ENCODE peak calls at places on chromosomes 7 and 10, in ten cellular contexts. U, L, G, V, R, O, F, Q, I and W are unnamed samples.

GRCh38 chr10:103888113-103888841 is 29.7 kb downstream of the STN1 start:
- DNase-seq in U (peak; percentile 91), L (peak; percentile 54), G (no peak), V (peak; percentile 64), R (peak; percentile 59), O (peak; percentile 80), F (no peak), Q (peak; percentile 64), I (peak; percentile 90), W (peak; percentile 85)

GRCh38 chr10:22133640-22134624 is 83.9 kb downstream of the EBLN1 start:
- DNase-seq in U (no peak), L (no peak), G (no peak), V (no peak), R (no peak), O (no peak), F (no peak), Q (peak; percentile 21), I (no peak), W (no peak)

GRCh38 chr7:100679129-100679926 is 5.8 kb downstream of the GNB2 start:
- DNase-seq in U (no peak), L (no peak), G (no peak), V (no peak), R (no peak), O (peak; percentile 16), F (no peak), Q (no peak), I (peak; percentile 23), W (no peak)

GRCh38 chr10:72008096-72008933 is 44.1 kb downstream of the CHST3 start:
- DNase-seq in U (no peak), L (no peak), G (no peak), V (no peak), R (no peak), O (no peak), F (no peak), Q (no peak), I (no peak), W (no peak)

GRCh38 chr10:35172574-35172973 is 45.9 kb downstream of the CREM start:
- DNase-seq in U (peak; percentile 66), L (no peak), G (no peak), V (no peak), R (no peak), O (peak; percentile 60), F (no peak), Q (no peak), I (peak; percentile 34), W (no peak)

GRCh38 chr7:96212474-96212873 is 109.4 kb downstream of the SLC25A13 start:
- DNase-seq in U (no peak), L (no peak), G (no peak), V (no peak), R (no peak), O (no peak), F (no peak), Q (no peak), I (no peak), W (no peak)

GRCh38 chr7:72032934-72033333 is 379.2 kb downstream of the CALN1 start:
- DNase-seq in U (no peak), L (no peak), G (no peak), V (no peak), R (no peak), O (peak; percentile 74), F (no peak), Q (peak; percentile 35), I (no peak), W (no peak)

GRCh38 chr7:132806834-132807233 is 230.6 kb upstream of the PLXNA4 start:
- DNase-seq in U (no peak), L (no peak), G (no peak), V (no peak), R (no peak), O (no peak), F (no peak), Q (no peak), I (no peak), W (no peak)

GRCh38 chr7:91396-92158 is 100.8 kb upstream of the FAM20C start:
- DNase-seq in U (no peak), L (no peak), G (no peak), V (no peak), R (no peak), O (no peak), F (no peak), Q (no peak), I (no peak), W (no peak)

GRCh38 chr7:94251-94801 is 98.0 kb upstream of the FAM20C start:
- DNase-seq in U (no peak), L (no peak), G (no peak), V (no peak), R (no peak), O (no peak), F (no peak), Q (no peak), I (no peak), W (no peak)

GRCh38 chr7:95180-95862 is 97.0 kb upstream of the FAM20C start:
- DNase-seq in U (no peak), L (peak; percentile 74), G (no peak), V (no peak), R (no peak), O (no peak), F (no peak), Q (no peak), I (peak; percentile 73), W (no peak)

GRCh38 chr7:92159-92767 is 100.1 kb upstream of the FAM20C start:
- DNase-seq in U (no peak), L (no peak), G (no peak), V (no peak), R (no peak), O (no peak), F (peak; percentile 84), Q (no peak), I (no peak), W (no peak)

DNA sequence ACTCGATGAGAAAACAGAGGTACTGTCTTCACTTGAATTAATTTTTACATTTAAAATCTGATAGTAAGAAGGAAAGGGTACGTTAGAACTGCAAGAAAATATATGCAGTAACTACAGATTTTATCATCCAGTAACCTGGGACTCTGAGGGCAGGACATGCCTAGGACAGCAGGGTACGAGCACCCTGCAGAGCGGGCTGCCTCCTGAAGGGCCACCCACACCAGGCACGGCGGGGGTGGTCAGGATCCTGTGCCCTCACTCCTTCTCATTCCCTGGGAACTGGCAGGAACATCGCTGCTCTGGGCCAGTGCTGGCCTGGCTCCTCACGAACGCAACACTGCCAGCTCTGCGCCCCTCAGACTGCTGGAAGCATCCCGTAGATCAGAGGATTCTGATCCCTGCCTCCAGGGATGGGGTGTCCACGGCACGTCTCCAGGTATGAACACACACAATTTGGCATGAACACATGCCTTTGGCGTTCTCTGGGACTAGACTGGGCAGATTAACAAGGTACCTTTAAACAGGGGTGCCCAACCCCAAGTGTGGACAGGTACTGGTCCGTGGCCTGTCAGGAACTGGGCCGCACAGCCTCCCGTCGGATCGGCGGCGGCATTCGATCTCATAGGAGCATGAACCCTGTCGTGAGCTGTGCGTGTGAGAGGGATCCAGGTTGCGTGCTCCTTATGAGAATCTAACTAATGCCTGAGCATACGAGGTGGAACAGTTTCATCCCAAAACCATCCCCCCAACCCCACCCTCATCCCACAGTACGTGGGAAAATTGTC is 99.3 kb upstream of the FAM20C start:
- DNase-seq in U (no peak), L (no peak), G (no peak), V (no peak), R (no peak), O (no peak), F (no peak), Q (no peak), I (no peak), W (no peak)
- H3K4me1 ChIP-seq in U (peaks cover 18% of the 10 kb centered on the region), L (peaks cover 74% of the 10 kb centered on the region), G (peaks cover 21% of the 10 kb centered on the region), V (no peaks in the 10 kb centered on the region), R (no peaks in the 10 kb centered on the region), O (peaks cover 14% of the 10 kb centered on the region), F (peaks cover 41% of the 10 kb centered on the region), Q (peaks cover 28% of the 10 kb centered on the region), I (peaks cover 43% of the 10 kb centered on the region), W (no peaks in the 10 kb centered on the region)

GRCh38 chr10:100155936-100156335 is 29.9 kb downstream of the ERLIN1 start:
- DNase-seq in U (no peak), L (no peak), G (no peak), V (no peak), R (no peak), O (no peak), F (no peak), Q (no peak), I (no peak), W (no peak)
- H3K4me3 ChIP-seq in U (no peak overlapping the region), L (no peak overlapping the region), G (no peak overlapping the region), V (no peak overlapping the region), R (no peak overlapping the region), O (no peak overlapping the region), F (no peak overlapping the region), Q (no peak overlapping the region), I (no peak overlapping the region), W (no peak overlapping the region)

DNA sequence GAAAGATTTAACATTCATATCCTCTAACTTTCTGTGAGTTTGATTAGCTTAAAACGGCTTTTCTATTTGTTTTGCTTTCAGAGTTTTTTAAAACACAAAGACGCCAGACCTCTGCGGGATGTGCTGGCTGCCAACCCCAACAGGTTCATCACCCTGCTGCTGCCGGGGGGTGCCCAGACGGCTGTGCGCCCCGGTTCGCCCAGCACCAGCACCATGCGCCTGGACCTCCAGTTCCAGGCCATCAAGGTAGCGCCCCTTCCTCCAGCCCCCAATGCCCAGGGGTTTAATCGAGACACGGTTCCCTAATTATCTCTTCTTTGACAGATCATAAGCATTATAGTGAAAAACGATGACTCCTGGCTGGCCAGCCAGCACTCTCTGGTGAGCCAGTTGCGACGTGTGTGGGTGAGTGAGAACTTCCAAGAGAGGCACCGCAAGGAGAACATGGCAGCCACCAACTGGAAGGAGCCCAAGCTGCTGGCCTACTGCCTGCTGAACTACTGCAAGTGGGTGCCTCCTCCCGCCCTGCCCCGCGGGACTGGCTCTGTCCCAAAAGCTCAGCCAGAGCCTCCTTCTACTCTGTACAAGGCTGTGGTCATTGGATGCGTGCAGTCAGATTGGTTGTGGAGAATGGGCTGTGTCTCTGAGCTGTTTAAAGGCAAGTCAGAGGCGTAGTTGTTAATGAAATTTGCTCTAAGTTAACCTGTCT is 71.2 kb downstream of the TRRAP start:
- DNase-seq in U (peak; percentile 67), L (no peak), G (no peak), V (no peak), R (no peak), O (no peak), F (no peak), Q (peak; percentile 60), I (no peak), W (no peak)
- H3K27ac ChIP-seq in U (no peak overlapping the region), L (no peak overlapping the region), G (no peak overlapping the region), V (no peak overlapping the region), R (no peak overlapping the region), O (no peak overlapping the region), F (no peak overlapping the region), Q (no peak overlapping the region), I (no peak overlapping the region), W (no peak overlapping the region)

GRCh38 chr10:17006631-17007161 is 122.9 kb downstream of the CUBN start:
- DNase-seq in U (no peak), L (no peak), G (peak; percentile 50), V (no peak), R (no peak), O (peak; percentile 69), F (no peak), Q (peak; percentile 76), I (peak; percentile 36), W (no peak)

GRCh38 chr10:17003151-17003550 is 126.5 kb downstream of the CUBN start:
- DNase-seq in U (no peak), L (no peak), G (no peak), V (peak; percentile 80), R (peak; percentile 69), O (peak; percentile 42), F (no peak), Q (no peak), I (peak; percentile 93), W (no peak)

GRCh38 chr10:17005621-17006566 is 123.7 kb downstream of the CUBN start:
- DNase-seq in U (no peak), L (no peak), G (no peak), V (no peak), R (no peak), O (no peak), F (no peak), Q (no peak), I (peak; percentile 59), W (no peak)

GRCh38 chr10:17003666-17004065 is 125.9 kb downstream of the CUBN start:
- DNase-seq in U (no peak), L (no peak), G (no peak), V (no peak), R (no peak), O (no peak), F (no peak), Q (no peak), I (peak; percentile 82), W (no peak)

DNA sequence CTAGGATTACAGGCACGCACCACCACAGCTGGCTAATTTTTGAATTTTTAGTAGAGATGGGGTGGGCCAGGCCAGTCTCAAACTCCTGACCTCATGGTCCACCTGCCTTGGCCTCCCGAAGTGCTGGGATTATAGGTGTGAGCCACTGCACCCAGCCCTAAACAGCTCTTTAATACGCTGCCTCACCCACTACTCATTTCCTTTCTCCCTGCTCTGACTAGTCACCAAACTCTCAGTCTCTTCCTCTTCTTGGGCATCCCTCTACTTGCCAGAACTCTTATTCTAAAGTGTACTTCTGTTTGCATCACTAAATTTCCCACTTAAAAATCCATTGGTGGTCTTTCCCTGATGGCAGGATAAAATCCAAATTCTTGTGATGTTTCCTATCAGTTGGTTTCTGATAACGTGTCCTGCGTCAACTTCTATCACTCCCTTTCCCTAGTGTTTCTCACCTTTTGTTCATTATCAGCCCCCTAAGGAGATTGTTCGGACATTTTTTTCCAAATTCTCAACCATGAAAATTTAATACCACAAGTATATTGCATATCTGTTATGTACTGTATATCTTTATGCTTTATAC is 124.7 kb downstream of the CUBN start:
- DNase-seq in U (no peak), L (no peak), G (no peak), V (no peak), R (no peak), O (no peak), F (no peak), Q (no peak), I (no peak), W (no peak)
- H3K4me1 ChIP-seq in U (peaks cover 8% of the 10 kb centered on the region), L (no peaks in the 10 kb centered on the region), G (peaks cover 65% of the 10 kb centered on the region), V (peaks cover 49% of the 10 kb centered on the region), R (peaks cover 45% of the 10 kb centered on the region), O (peaks cover 18% of the 10 kb centered on the region), F (no peaks in the 10 kb centered on the region), Q (peaks cover 65% of the 10 kb centered on the region), I (peaks cover 57% of the 10 kb centered on the region), W (no peaks in the 10 kb centered on the region)